ENCODE peak calls at places on chromosome 14, in four cellular contexts. Y is GM12878, C is HepG2, N is K562. O is an unnamed sample.

GRCh38 chr14:84874436-84874835 is 655.5 kb upstream of the FLRT2 start:
- DNase-seq in N (no peak), Y (no peak), C (no peak), O (no peak)

GRCh38 chr14:96267336-96267735 is 11.3 kb downstream of the BDKRB1 start:
- DNase-seq in C (no peak), N (no peak), Y (no peak), O (no peak)

GRCh38 chr14:61891251-61891650 is 129.0 kb downstream of the SNAPC1 start:
- DNase-seq in N (no peak), Y (no peak), C (no peak), O (no peak)

GRCh38 chr14:67187826-67188225 is 1.4 kb upstream of the GARIN2 start:
- DNase-seq in Y (no peak), N (no peak), C (no peak), O (no peak)

GRCh38 chr14:67580336-67581230 is 19.5 kb downstream of the PIGH start:
- DNase-seq in N (no peak), Y (no peak), C (no peak), O (no peak)

GRCh38 chr14:101776315-101776714 is 14.8 kb downstream of the PPP2R5C start:
- DNase-seq in C (no peak), N (no peak), Y (no peak), O (no peak)

GRCh38 chr14:105207460-105207901 is 26.4 kb upstream of the NUDT14 start:
- DNase-seq in C (no peak), N (peak; percentile 32), Y (no peak), O (peak; percentile 39)

GRCh38 chr14:71266994-71267636 is 359.9 kb downstream of the PCNX1 start:
- DNase-seq in Y (peak; percentile 63), N (no peak), C (no peak), O (no peak)

GRCh38 chr14:71721791-71722190 is 210.4 kb upstream of the RGS6 start:
- DNase-seq in Y (no peak), N (no peak), C (no peak), O (no peak)

GRCh38 chr14:99579903-99580570 is 24.0 kb downstream of the CCDC85C start:
- DNase-seq in Y (no peak), C (no peak), N (peak; percentile 28), O (peak; percentile 31)

GRCh38 chr14:38536376-38537038 is 280.6 kb upstream of the CLEC14A start:
- DNase-seq in C (no peak), Y (no peak), N (no peak), O (no peak)

GRCh38 chr14:55237999-55238680 is 33.1 kb upstream of the FBXO34 start:
- DNase-seq in Y (no peak), C (no peak), N (no peak), O (no peak)

GRCh38 chr14:39396448-39396847 is 35.8 kb downstream of the FBXO33 start:
- DNase-seq in Y (no peak), C (no peak), N (no peak), O (no peak)

GRCh38 chr14:89500303-89500702 is 83.3 kb upstream of the FOXN3 start:
- DNase-seq in N (no peak), C (peak; percentile 10), Y (no peak), O (no peak)

GRCh38 chr14:49893309-49894213 is 679 bp downstream of the ARF6 start:
- DNase-seq in Y (no peak), C (no peak), N (peak; percentile 62), O (no peak)

GRCh38 chr14:96011131-96011530 is 28.0 kb upstream of the C14orf132 start:
- DNase-seq in C (no peak), N (no peak), Y (no peak), O (no peak)

GRCh38 chr14:23120405-23121251 is 1.6 kb upstream of the CEBPE start:
- DNase-seq in Y (peak; percentile 60), C (peak; percentile 93), N (peak; percentile 87), O (peak; percentile 94)

GRCh38 chr14:95125951-95126350 is 31.4 kb downstream of the DICER1 start:
- DNase-seq in Y (no peak), C (no peak), N (no peak), O (no peak)

GRCh38 chr14:92718659-92719058 is 29.8 kb downstream of the LGMN start:
- DNase-seq in C (no peak), Y (no peak), N (no peak), O (no peak)

GRCh38 chr14:34363733-34364134 is 98.3 kb downstream of the SPTSSA start:
- DNase-seq in C (no peak), N (no peak), Y (no peak), O (no peak)

GRCh38 chr14:76936483-76936882 is 92.0 kb downstream of the IRF2BPL start:
- DNase-seq in N (no peak), C (no peak), Y (no peak), O (no peak)

GRCh38 chr14:68957688-68958248 is 21.3 kb downstream of the ACTN1 start:
- DNase-seq in Y (no peak), N (no peak), C (no peak), O (no peak)

GRCh38 chr14:31125231-31125630 is 82.4 kb downstream of the HECTD1 start:
- DNase-seq in N (no peak), C (no peak), Y (no peak), O (no peak)

GRCh38 chr14:31133133-31133532 is 74.5 kb downstream of the HECTD1 start:
- DNase-seq in C (no peak), N (no peak), Y (no peak), O (no peak)

GRCh38 chr14:31126680-31127079 is 80.9 kb downstream of the HECTD1 start:
- DNase-seq in C (no peak), N (no peak), Y (no peak), O (no peak)

GRCh38 chr14:31127690-31128089 is 79.9 kb downstream of the HECTD1 start:
- DNase-seq in N (no peak), C (peak; percentile 55), Y (no peak), O (no peak)

GRCh38 chr14:31128601-31129526 is 78.7 kb downstream of the HECTD1 start:
- DNase-seq in C (no peak), Y (no peak), N (no peak), O (no peak)
- TF ChIP-seq TCF7 in C (no peak), Y (no peak), N (no peak), O (no peak)

GRCh38 chr14:58107947-58108552 is 44.0 kb downstream of the ARMH4 start:
- DNase-seq in N (peak; percentile 36), Y (no peak), C (peak; percentile 44), O (peak; percentile 19)
- TF ChIP-seq USF2 in N (no peak), Y (no peak), C (no peak), O (no peak)

GRCh38 chr14:103243764-103244737 is 90.0 kb upstream of the EIF5 start:
- DNase-seq in Y (no peak), N (no peak), C (peak; percentile 65), O (no peak)
- TF ChIP-seq MAX in Y (no peak), N (no peak), C (peak; percentile 47), O (no peak)

GRCh38 chr14:64541971-64542838 is 1.7 kb downstream of the HSPA2 start:
- DNase-seq in C (no peak), N (no peak), Y (no peak), O (no peak)

GRCh38 chr14:64542839-64543207 is 2.3 kb downstream of the HSPA2 start:
- DNase-seq in N (no peak), C (no peak), Y (no peak), O (no peak)

GRCh38 chr14:64540208-64541202 is at the start of gene HSPA2:
- DNase-seq in C (peak; percentile 88), Y (peak; percentile 89), N (no peak), O (peak; percentile 99)

GRCh38 chr14:64539186-64539552 is 1.4 kb upstream of the HSPA2 start:
- DNase-seq in Y (no peak), N (no peak), C (no peak), O (no peak)

GRCh38 chr14:64541261-64541970 is 875 bp downstream of the HSPA2 start:
- DNase-seq in N (no peak), C (no peak), Y (no peak), O (no peak)
- TF ChIP-seq TCF7 in N (no peak), C (no peak), Y (no peak), O (no peak)

DNA sequence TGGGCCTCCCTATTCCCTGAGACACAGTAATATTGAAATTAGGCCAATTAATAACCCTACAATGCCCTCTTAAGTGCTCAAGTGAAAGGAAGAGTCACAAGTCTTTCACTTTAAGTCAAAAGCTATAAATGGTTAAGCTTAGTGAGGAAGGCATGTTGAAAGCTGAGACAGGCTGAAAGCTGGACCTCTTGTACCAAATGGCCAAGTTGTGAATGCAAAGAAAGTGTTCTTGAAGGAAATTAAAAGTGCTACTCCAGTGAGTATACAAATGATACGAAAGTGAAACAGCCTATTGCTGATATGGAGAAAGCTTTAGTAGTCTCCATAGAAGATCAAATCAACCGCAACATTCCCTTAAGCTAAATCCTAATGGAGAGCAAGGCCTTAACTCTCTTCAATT is 140.8 kb downstream of the PTCSC3 start:
- DNase-seq in C (no peak), Y (no peak), N (no peak), O (no peak)
- TF ChIP-seq USF2 in C (no peak), Y (no peak), N (no peak), O (no peak)

DNA sequence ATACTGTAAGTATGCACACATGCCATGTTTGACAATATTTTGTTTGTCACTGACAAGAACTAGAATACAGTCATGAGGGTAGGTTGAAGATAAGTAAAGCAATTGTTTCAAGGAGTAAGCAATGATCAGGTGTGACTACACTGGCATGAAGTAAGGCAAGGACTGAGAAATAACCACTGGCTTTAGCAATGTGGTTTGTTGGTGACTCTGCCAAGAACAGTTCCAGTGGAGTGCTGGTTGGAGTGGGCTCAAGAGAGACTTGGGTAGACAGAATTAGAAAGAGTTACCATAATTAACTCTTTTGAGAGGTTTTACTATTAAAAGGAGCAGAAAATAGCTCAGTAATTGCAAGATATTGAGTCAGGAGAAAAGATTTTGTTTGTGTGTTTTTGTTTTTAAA is 129.6 kb downstream of the GTF2A1 start:
- DNase-seq in Y (no peak), C (no peak), N (no peak), O (no peak)
- TF ChIP-seq MAX in Y (no peak), C (no peak), N (no peak), O (no peak)